ENCODE peak calls at places on chromosomes 6 and 20, in seven cellular contexts. K is NCI-H1417, L is A673, O is NCI-H460, X is COR-L47, U is mucosa of gallbladder, G is AG09319. N is an unnamed sample.

GRCh38 chr20:23226612-23227265 is 123.9 kb upstream of the NXT1 start:
- DNase-seq in K (no peak), L (no peak), O (no peak), X (no peak), U (no peak), G (no peak), N (no peak)

GRCh38 chr6:136791296-136792065 is 796 bp downstream of the MAP3K5 start:
- DNase-seq in K (peak), L (peak), O (peak), X (peak), U (peak), G (peak), N (peak)

GRCh38 chr6:127342296-127342945 is 988 bp downstream of the ECHDC1 start:
- DNase-seq in K (peak), L (peak), O (no peak), X (no peak), U (no peak), G (no peak), N (peak)

GRCh38 chr6:119319694-119320093 is 29.9 kb downstream of the MAN1A1 start:
- DNase-seq in K (no peak), L (no peak), O (no peak), X (no peak), U (no peak), G (no peak), N (no peak)

GRCh38 chr6:2094637-2095036 is 150.8 kb downstream of the GMDS start:
- DNase-seq in K (no peak), L (no peak), O (no peak), X (no peak), U (no peak), G (no peak), N (no peak)

GRCh38 chr6:80789912-80790635 is 683.6 kb downstream of the BCKDHB start:
- DNase-seq in K (no peak), L (no peak), O (no peak), X (no peak), U (no peak), G (no peak), N (no peak)

GRCh38 chr6:99016355-99016754 is 68.6 kb upstream of the FBXL4 start:
- DNase-seq in K (no peak), L (no peak), O (no peak), X (no peak), U (no peak), G (peak), N (no peak)

GRCh38 chr6:113857565-113858066 is 471 bp downstream of the MARCKS start:
- DNase-seq in K (no peak), L (peak), O (no peak), X (no peak), U (no peak), G (no peak), N (no peak)

GRCh38 chr20:25508083-25508770 is 77.1 kb downstream of the NINL start:
- DNase-seq in K (no peak), L (no peak), O (peak), X (no peak), U (peak), G (no peak), N (peak)

GRCh38 chr6:11601776-11602605 is 64.4 kb downstream of the TMEM170B start:
- DNase-seq in K (no peak), L (no peak), O (no peak), X (no peak), U (peak), G (no peak), N (no peak)

GRCh38 chr6:159434410-159434809 is 258.6 kb downstream of the SOD2 start:
- DNase-seq in K (no peak), L (no peak), O (no peak), X (no peak), U (no peak), G (no peak), N (no peak)

GRCh38 chr20:19964289-19965263 is 52.6 kb upstream of the NAA20 start:
- DNase-seq in K (peak), L (no peak), O (peak), X (no peak), U (peak), G (peak), N (no peak)

N was measured in LoVo.